ENCODE peak calls at places on chromosomes 6 and 20, in ten cellular contexts. One of them, this sample, is unnamed.
A peak's percentile ranks its signal among the peaks of the same experiment; 100 is the strongest.

GRCh38 chr6:37663016-37663810 is 34.5 kb downstream of the MDGA1 start:
- DNase-seq in AG08396: peak; percentile 45
- DNase-seq in fibroblast of mammary gland: peak; percentile 43
- DNase-seq in NCI-H1105 treated with DMSO at 0.1 percent for 48 hours: no peak
- DNase-seq in NCI-H774: no peak
- DNase-seq in HT-29: no peak
- DNase-seq in mesenchymal stem cell: peak; percentile 39
- DNase-seq in brain pericyte: no peak
- DNase-seq in ELR: no peak
- DNase-seq in posterior cingulate gyrus: peak; percentile 89
- DNase-seq in this sample: no peak

GRCh38 chr6:124119591-124119990 is 315.9 kb downstream of the NKAIN2 start:
- DNase-seq in AG08396: no peak
- DNase-seq in fibroblast of mammary gland: no peak
- DNase-seq in NCI-H1105 treated with DMSO at 0.1 percent for 48 hours: peak; percentile 57
- DNase-seq in NCI-H774: peak; percentile 93
- DNase-seq in HT-29: no peak
- DNase-seq in mesenchymal stem cell: no peak
- DNase-seq in brain pericyte: no peak
- DNase-seq in ELR: no peak
- DNase-seq in posterior cingulate gyrus: no peak
- DNase-seq in this sample: no peak

GRCh38 chr6:131136021-131136847 is 967 bp downstream of the AKAP7 start:
- DNase-seq in AG08396: peak; percentile 64
- DNase-seq in fibroblast of mammary gland: peak; percentile 62
- DNase-seq in NCI-H1105 treated with DMSO at 0.1 percent for 48 hours: no peak
- DNase-seq in NCI-H774: no peak
- DNase-seq in HT-29: peak; percentile 1
- DNase-seq in mesenchymal stem cell: peak; percentile 9
- DNase-seq in brain pericyte: no peak
- DNase-seq in ELR: peak; percentile 61
- DNase-seq in posterior cingulate gyrus: no peak
- DNase-seq in this sample: peak; percentile 32

GRCh38 chr6:169096326-169096882 is 157.2 kb downstream of the THBS2 start:
- DNase-seq in AG08396: no peak
- DNase-seq in fibroblast of mammary gland: peak; percentile 33
- DNase-seq in NCI-H1105 treated with DMSO at 0.1 percent for 48 hours: no peak
- DNase-seq in NCI-H774: no peak
- DNase-seq in HT-29: no peak
- DNase-seq in mesenchymal stem cell: no peak
- DNase-seq in brain pericyte: no peak
- DNase-seq in ELR: no peak
- DNase-seq in posterior cingulate gyrus: no peak
- DNase-seq in this sample: no peak

GRCh38 chr20:38825571-38825900 is 20.0 kb downstream of the PPP1R16B start:
- DNase-seq in AG08396: no peak
- DNase-seq in fibroblast of mammary gland: no peak
- DNase-seq in NCI-H1105 treated with DMSO at 0.1 percent for 48 hours: no peak
- DNase-seq in NCI-H774: no peak
- DNase-seq in HT-29: no peak
- DNase-seq in mesenchymal stem cell: no peak
- DNase-seq in brain pericyte: no peak
- DNase-seq in ELR: no peak
- DNase-seq in posterior cingulate gyrus: no peak
- DNase-seq in this sample: no peak

GRCh38 chr20:47574616-47575401 is 73.1 kb downstream of the NCOA3 start:
- DNase-seq in AG08396: no peak
- DNase-seq in fibroblast of mammary gland: peak; percentile 45
- DNase-seq in NCI-H1105 treated with DMSO at 0.1 percent for 48 hours: peak; percentile 58
- DNase-seq in NCI-H774: peak; percentile 81
- DNase-seq in HT-29: peak; percentile 60
- DNase-seq in mesenchymal stem cell: peak; percentile 26
- DNase-seq in brain pericyte: no peak
- DNase-seq in ELR: peak; percentile 55
- DNase-seq in posterior cingulate gyrus: no peak
- DNase-seq in this sample: no peak

GRCh38 chr6:52419809-52420667 is at the start of gene EFHC1:
- DNase-seq in AG08396: peak; percentile 96
- DNase-seq in fibroblast of mammary gland: peak; percentile 96
- DNase-seq in NCI-H1105 treated with DMSO at 0.1 percent for 48 hours: peak; percentile 99
- DNase-seq in NCI-H774: peak; percentile 98
- DNase-seq in HT-29: peak; percentile 98
- DNase-seq in mesenchymal stem cell: peak; percentile 98
- DNase-seq in brain pericyte: peak; percentile 92
- DNase-seq in ELR: peak; percentile 99
- DNase-seq in posterior cingulate gyrus: peak; percentile 100
- DNase-seq in this sample: peak; percentile 67

GRCh38 chr6:71602385-71602949 is 283.9 kb upstream of the RIMS1 start:
- DNase-seq in AG08396: peak; percentile 31
- DNase-seq in fibroblast of mammary gland: peak; percentile 33
- DNase-seq in NCI-H1105 treated with DMSO at 0.1 percent for 48 hours: no peak
- DNase-seq in NCI-H774: no peak
- DNase-seq in HT-29: no peak
- DNase-seq in mesenchymal stem cell: no peak
- DNase-seq in brain pericyte: no peak
- DNase-seq in ELR: peak; percentile 32
- DNase-seq in posterior cingulate gyrus: no peak
- DNase-seq in this sample: no peak

GRCh38 chr6:24558516-24558915 is 63.7 kb downstream of the ALDH5A1 start:
- DNase-seq in AG08396: no peak
- DNase-seq in fibroblast of mammary gland: no peak
- DNase-seq in NCI-H1105 treated with DMSO at 0.1 percent for 48 hours: no peak
- DNase-seq in NCI-H774: no peak
- DNase-seq in HT-29: no peak
- DNase-seq in mesenchymal stem cell: no peak
- DNase-seq in brain pericyte: no peak
- DNase-seq in ELR: no peak
- DNase-seq in posterior cingulate gyrus: no peak
- DNase-seq in this sample: no peak

GRCh38 chr20:19688031-19688806 is 69.8 kb upstream of the RIN2 start:
- DNase-seq in AG08396: peak; percentile 92
- DNase-seq in fibroblast of mammary gland: peak; percentile 85
- DNase-seq in NCI-H1105 treated with DMSO at 0.1 percent for 48 hours: peak; percentile 14
- DNase-seq in NCI-H774: no peak
- DNase-seq in HT-29: peak; percentile 83
- DNase-seq in mesenchymal stem cell: peak; percentile 87
- DNase-seq in brain pericyte: peak; percentile 30
- DNase-seq in ELR: peak; percentile 93
- DNase-seq in posterior cingulate gyrus: peak; percentile 95
- DNase-seq in this sample: peak; percentile 72

GRCh38 chr6:4645713-4646356 is 130.4 kb upstream of the CDYL start:
- DNase-seq in AG08396: no peak
- DNase-seq in fibroblast of mammary gland: no peak
- DNase-seq in NCI-H1105 treated with DMSO at 0.1 percent for 48 hours: no peak
- DNase-seq in NCI-H774: no peak
- DNase-seq in HT-29: no peak
- DNase-seq in mesenchymal stem cell: no peak
- DNase-seq in brain pericyte: no peak
- DNase-seq in ELR: no peak
- DNase-seq in posterior cingulate gyrus: no peak
- DNase-seq in this sample: no peak

GRCh38 chr20:56733967-56734366 is 104.9 kb downstream of the TFAP2C start:
- DNase-seq in AG08396: no peak
- DNase-seq in fibroblast of mammary gland: no peak
- DNase-seq in NCI-H1105 treated with DMSO at 0.1 percent for 48 hours: no peak
- DNase-seq in NCI-H774: no peak
- DNase-seq in HT-29: no peak
- DNase-seq in mesenchymal stem cell: no peak
- DNase-seq in brain pericyte: no peak
- DNase-seq in ELR: no peak
- DNase-seq in posterior cingulate gyrus: no peak
- DNase-seq in this sample: no peak

GRCh38 chr6:41600499-41601247 is 37.6 kb upstream of the MDFI start:
- DNase-seq in AG08396: no peak
- DNase-seq in fibroblast of mammary gland: no peak
- DNase-seq in NCI-H1105 treated with DMSO at 0.1 percent for 48 hours: no peak
- DNase-seq in NCI-H774: no peak
- DNase-seq in HT-29: no peak
- DNase-seq in mesenchymal stem cell: no peak
- DNase-seq in brain pericyte: no peak
- DNase-seq in ELR: no peak
- DNase-seq in posterior cingulate gyrus: peak; percentile 73
- DNase-seq in this sample: no peak

GRCh38 chr20:33684533-33685327 is 1.5 kb downstream of the E2F1 start:
- DNase-seq in AG08396: no peak
- DNase-seq in fibroblast of mammary gland: no peak
- DNase-seq in NCI-H1105 treated with DMSO at 0.1 percent for 48 hours: peak; percentile 60
- DNase-seq in NCI-H774: no peak
- DNase-seq in HT-29: no peak
- DNase-seq in mesenchymal stem cell: no peak
- DNase-seq in brain pericyte: no peak
- DNase-seq in ELR: peak; percentile 24
- DNase-seq in posterior cingulate gyrus: no peak
- DNase-seq in this sample: no peak

GRCh38 chr6:31114540-31114876 is at the start of gene PSORS1C1:
- DNase-seq in AG08396: peak; percentile 92
- DNase-seq in fibroblast of mammary gland: peak; percentile 97
- DNase-seq in NCI-H1105 treated with DMSO at 0.1 percent for 48 hours: no peak
- DNase-seq in NCI-H774: no peak
- DNase-seq in HT-29: peak; percentile 84
- DNase-seq in mesenchymal stem cell: peak; percentile 88
- DNase-seq in brain pericyte: peak; percentile 60
- DNase-seq in ELR: peak; percentile 96
- DNase-seq in posterior cingulate gyrus: peak; percentile 91
- DNase-seq in this sample: no peak

GRCh38 chr20:9087531-9088217 is 18.8 kb downstream of the PLCB4 start:
- DNase-seq in AG08396: no peak
- DNase-seq in fibroblast of mammary gland: no peak
- DNase-seq in NCI-H1105 treated with DMSO at 0.1 percent for 48 hours: peak; percentile 6
- DNase-seq in NCI-H774: no peak
- DNase-seq in HT-29: no peak
- DNase-seq in mesenchymal stem cell: no peak
- DNase-seq in brain pericyte: no peak
- DNase-seq in ELR: no peak
- DNase-seq in posterior cingulate gyrus: no peak
- DNase-seq in this sample: no peak

GRCh38 chr20:22597303-22597702 is 12.9 kb upstream of the FOXA2 start:
- DNase-seq in AG08396: no peak
- DNase-seq in fibroblast of mammary gland: no peak
- DNase-seq in NCI-H1105 treated with DMSO at 0.1 percent for 48 hours: no peak
- DNase-seq in NCI-H774: no peak
- DNase-seq in HT-29: no peak
- DNase-seq in mesenchymal stem cell: no peak
- DNase-seq in brain pericyte: no peak
- DNase-seq in ELR: no peak
- DNase-seq in posterior cingulate gyrus: no peak
- DNase-seq in this sample: no peak

GRCh38 chr20:63060057-63060991 is 53.6 kb upstream of the BHLHE23 start:
- DNase-seq in AG08396: peak; percentile 75
- DNase-seq in fibroblast of mammary gland: peak; percentile 61
- DNase-seq in NCI-H1105 treated with DMSO at 0.1 percent for 48 hours: peak; percentile 4
- DNase-seq in NCI-H774: no peak
- DNase-seq in HT-29: no peak
- DNase-seq in mesenchymal stem cell: peak; percentile 10
- DNase-seq in brain pericyte: no peak
- DNase-seq in ELR: peak; percentile 71
- DNase-seq in posterior cingulate gyrus: peak; percentile 93
- DNase-seq in this sample: no peak

GRCh38 chr6:104459543-104459942 is 400.2 kb downstream of the HACE1 start:
- DNase-seq in AG08396: no peak
- DNase-seq in fibroblast of mammary gland: no peak
- DNase-seq in NCI-H1105 treated with DMSO at 0.1 percent for 48 hours: no peak
- DNase-seq in NCI-H774: no peak
- DNase-seq in HT-29: no peak
- DNase-seq in mesenchymal stem cell: no peak
- DNase-seq in brain pericyte: no peak
- DNase-seq in ELR: no peak
- DNase-seq in posterior cingulate gyrus: no peak
- DNase-seq in this sample: no peak

GRCh38 chr6:130775421-130776012 is 51.7 kb upstream of the SMLR1 start:
- DNase-seq in AG08396: no peak
- DNase-seq in fibroblast of mammary gland: peak; percentile 56
- DNase-seq in NCI-H1105 treated with DMSO at 0.1 percent for 48 hours: no peak
- DNase-seq in NCI-H774: no peak
- DNase-seq in HT-29: no peak
- DNase-seq in mesenchymal stem cell: no peak
- DNase-seq in brain pericyte: no peak
- DNase-seq in ELR: peak; percentile 13
- DNase-seq in posterior cingulate gyrus: no peak
- DNase-seq in this sample: no peak

GRCh38 chr20:61531553-61532345 is 279.7 kb downstream of the CDH4 start:
- DNase-seq in AG08396: no peak
- DNase-seq in fibroblast of mammary gland: peak; percentile 83
- DNase-seq in NCI-H1105 treated with DMSO at 0.1 percent for 48 hours: no peak
- DNase-seq in NCI-H774: no peak
- DNase-seq in HT-29: no peak
- DNase-seq in mesenchymal stem cell: peak; percentile 61
- DNase-seq in brain pericyte: no peak
- DNase-seq in ELR: peak; percentile 89
- DNase-seq in posterior cingulate gyrus: peak; percentile 90
- DNase-seq in this sample: no peak

GRCh38 chr6:155994071-155994470 is 538.4 kb upstream of the NOX3 start:
- DNase-seq in AG08396: no peak
- DNase-seq in fibroblast of mammary gland: no peak
- DNase-seq in NCI-H1105 treated with DMSO at 0.1 percent for 48 hours: no peak
- DNase-seq in NCI-H774: no peak
- DNase-seq in HT-29: no peak
- DNase-seq in mesenchymal stem cell: no peak
- DNase-seq in brain pericyte: no peak
- DNase-seq in ELR: no peak
- DNase-seq in posterior cingulate gyrus: no peak
- DNase-seq in this sample: no peak

GRCh38 chr20:37528442-37529213 is 952 bp upstream of the BLCAP start:
- DNase-seq in AG08396: no peak
- DNase-seq in fibroblast of mammary gland: peak; percentile 30
- DNase-seq in NCI-H1105 treated with DMSO at 0.1 percent for 48 hours: no peak
- DNase-seq in NCI-H774: no peak
- DNase-seq in HT-29: no peak
- DNase-seq in mesenchymal stem cell: no peak
- DNase-seq in brain pericyte: no peak
- DNase-seq in ELR: peak; percentile 17
- DNase-seq in posterior cingulate gyrus: no peak
- DNase-seq in this sample: no peak

GRCh38 chr6:27757307-27757706 is 154.9 kb downstream of the OR2B2 start:
- DNase-seq in AG08396: no peak
- DNase-seq in fibroblast of mammary gland: no peak
- DNase-seq in NCI-H1105 treated with DMSO at 0.1 percent for 48 hours: no peak
- DNase-seq in NCI-H774: peak; percentile 24
- DNase-seq in HT-29: no peak
- DNase-seq in mesenchymal stem cell: no peak
- DNase-seq in brain pericyte: no peak
- DNase-seq in ELR: no peak
- DNase-seq in posterior cingulate gyrus: peak; percentile 90
- DNase-seq in this sample: no peak

GRCh38 chr6:37696841-37697735 is 595 bp downstream of the MDGA1 start:
- DNase-seq in AG08396: peak; percentile 60
- DNase-seq in fibroblast of mammary gland: no peak
- DNase-seq in NCI-H1105 treated with DMSO at 0.1 percent for 48 hours: peak; percentile 33
- DNase-seq in NCI-H774: no peak
- DNase-seq in HT-29: no peak
- DNase-seq in mesenchymal stem cell: peak; percentile 43
- DNase-seq in brain pericyte: no peak
- DNase-seq in ELR: peak; percentile 54
- DNase-seq in posterior cingulate gyrus: peak; percentile 88
- DNase-seq in this sample: no peak

GRCh38 chr20:1588166-1588868 is 30.8 kb upstream of the SIRPD start:
- DNase-seq in AG08396: no peak
- DNase-seq in fibroblast of mammary gland: no peak
- DNase-seq in NCI-H1105 treated with DMSO at 0.1 percent for 48 hours: no peak
- DNase-seq in NCI-H774: no peak
- DNase-seq in HT-29: no peak
- DNase-seq in mesenchymal stem cell: no peak
- DNase-seq in brain pericyte: no peak
- DNase-seq in ELR: no peak
- DNase-seq in posterior cingulate gyrus: no peak
- DNase-seq in this sample: no peak

GRCh38 chr6:33661118-33661838 is 40.2 kb downstream of the ITPR3 start:
- DNase-seq in AG08396: no peak
- DNase-seq in fibroblast of mammary gland: no peak
- DNase-seq in NCI-H1105 treated with DMSO at 0.1 percent for 48 hours: no peak
- DNase-seq in NCI-H774: peak; percentile 59
- DNase-seq in HT-29: no peak
- DNase-seq in mesenchymal stem cell: no peak
- DNase-seq in brain pericyte: no peak
- DNase-seq in ELR: no peak
- DNase-seq in posterior cingulate gyrus: no peak
- DNase-seq in this sample: no peak

GRCh38 chr6:157376706-157377230 is 4.2 kb upstream of the ZDHHC14 start:
- DNase-seq in AG08396: no peak
- DNase-seq in fibroblast of mammary gland: peak; percentile 81
- DNase-seq in NCI-H1105 treated with DMSO at 0.1 percent for 48 hours: peak; percentile 22
- DNase-seq in NCI-H774: peak; percentile 90
- DNase-seq in HT-29: no peak
- DNase-seq in mesenchymal stem cell: no peak
- DNase-seq in brain pericyte: no peak
- DNase-seq in ELR: no peak
- DNase-seq in posterior cingulate gyrus: no peak
- DNase-seq in this sample: no peak

This sample was measured in HuH-7.5.